ENCODE peak calls at places on chromosomes 7 and 10, in four cellular contexts. P is WTC11, L is K562, M is GM12878. E is an unnamed sample.

GRCh38 chr7:24843821-24844449 is 86.7 kb upstream of the GSDME start:
- DNase-seq in P (no peak), M (no peak), L (no peak), E (no peak)

GRCh38 chr10:52599586-52600200 is 172.9 kb downstream of the MBL2 start:
- DNase-seq in P (no peak), L (no peak), M (no peak), E (no peak)

GRCh38 chr10:52284416-52285013 is 29.6 kb upstream of the DKK1 start:
- DNase-seq in L (no peak), P (no peak), M (peak; percentile 4), E (no peak)

GRCh38 chr7:14233026-14233897 is 243.8 kb upstream of the ETV1 start:
- DNase-seq in P (no peak), M (no peak), L (no peak), E (no peak)

GRCh38 chr7:69336976-69337375 is 261.3 kb upstream of the AUTS2 start:
- DNase-seq in P (no peak), L (no peak), M (no peak), E (no peak)

GRCh38 chr7:108448777-108449576 is 7.3 kb downstream of the NRCAM start:
- DNase-seq in M (no peak), P (no peak), L (no peak), E (no peak)

GRCh38 chr10:47369251-47369894 is 14.7 kb downstream of the ZNF488 start:
- DNase-seq in M (no peak), L (no peak), P (no peak), E (no peak)

GRCh38 chr10:94219829-94220228 is 142.9 kb downstream of the NOC3L start:
- DNase-seq in P (no peak), M (no peak), L (no peak), E (no peak)

GRCh38 chr7:155210386-155210785 is 87.3 kb upstream of the INSIG1 start:
- DNase-seq in P (no peak), L (no peak), M (no peak), E (no peak)

GRCh38 chr7:17142831-17143541 is 155.5 kb upstream of the AHR start:
- DNase-seq in L (no peak), M (no peak), P (no peak), E (peak; percentile 92)

GRCh38 chr7:23558303-23558702 is 26.5 kb upstream of the TRA2A start:
- DNase-seq in P (no peak), M (no peak), L (no peak), E (no peak)

GRCh38 chr7:30626984-30627383 is 32.3 kb downstream of the GARS1 start:
- DNase-seq in M (no peak), P (no peak), L (no peak), E (no peak)

GRCh38 chr7:42686594-42687156 is 225.2 kb downstream of the C7orf25 start:
- DNase-seq in M (no peak), P (peak; percentile 78), L (no peak), E (no peak)

GRCh38 chr7:152140560-152140959 is 115.1 kb downstream of the GALNT11 start:
- DNase-seq in L (no peak), P (no peak), M (no peak), E (no peak)

GRCh38 chr7:151339651-151340377 is 1.8 kb upstream of the NUB1 start:
- DNase-seq in L (no peak), M (peak; percentile 69), P (no peak), E (peak; percentile 45)

GRCh38 chr7:156603629-156604028 is 36.9 kb upstream of the RNF32 start:
- DNase-seq in L (no peak), M (no peak), P (no peak), E (no peak)

GRCh38 chr10:49053053-49053997 is 62.0 kb downstream of the VSTM4 start:
- DNase-seq in L (no peak), P (no peak), M (peak; percentile 79), E (no peak)

GRCh38 chr7:107234436-107234835 is 65.6 kb downstream of the HBP1 start:
- DNase-seq in L (no peak), P (no peak), M (no peak), E (no peak)

GRCh38 chr10:92213049-92213448 is 77.8 kb downstream of the CPEB3 start:
- DNase-seq in L (no peak), P (no peak), M (no peak), E (no peak)

GRCh38 chr10:79322616-79323566 is 24.4 kb upstream of the PPIF start:
- DNase-seq in M (peak; percentile 46), P (no peak), L (no peak), E (no peak)

GRCh38 chr7:126493801-126494200 is 758.9 kb downstream of the GRM8 start:
- DNase-seq in L (no peak), P (no peak), M (no peak), E (no peak)

GRCh38 chr10:125756196-125756595 is 19.4 kb downstream of the MMP21 start:
- DNase-seq in L (no peak), M (no peak), P (no peak), E (no peak)

GRCh38 chr10:51311232-51311631 is 236.9 kb downstream of the PRKG1 start:
- DNase-seq in P (no peak), M (no peak), L (no peak), E (no peak)

GRCh38 chr7:103605640-103606039 is 159.6 kb upstream of the SLC26A5 start:
- DNase-seq in L (no peak), P (no peak), M (no peak), E (no peak)

GRCh38 chr7:4906682-4907081 is 23.2 kb upstream of the RADIL start:
- DNase-seq in M (no peak), L (peak; percentile 35), P (no peak), E (no peak)

GRCh38 chr7:45089314-45089891 is 634 bp upstream of the NACAD start:
- DNase-seq in L (peak; percentile 90), P (peak; percentile 95), M (no peak), E (no peak)

GRCh38 chr10:77877461-77878344 is 48.9 kb downstream of the DLG5 start:
- DNase-seq in M (peak; percentile 20), L (no peak), P (peak; percentile 68), E (no peak)

GRCh38 chr10:5651086-5651764 is 15.2 kb downstream of the ASB13 start:
- DNase-seq in M (no peak), L (no peak), P (no peak), E (no peak)

GRCh38 chr10:122251459-122252255 is 19.4 kb upstream of the BTBD16 start:
- DNase-seq in L (no peak), P (no peak), M (no peak), E (no peak)

GRCh38 chr7:11689096-11689495 is 142.9 kb downstream of the THSD7A start:
- DNase-seq in P (no peak), M (no peak), L (no peak), E (no peak)

GRCh38 chr7:157822688-157823031 is 485.9 kb downstream of the DNAJB6 start:
- DNase-seq in L (no peak), M (no peak), P (no peak), E (no peak)
- TF ChIP-seq CBFB in L (no peak), M (no peak), P (no peak), E (no peak)

GRCh38 chr10:132120734-132121510 is 55.2 kb downstream of the JAKMIP3 start:
- DNase-seq in L (no peak), M (no peak), P (no peak), E (no peak)
- TF ChIP-seq CBFB in L (no peak), M (no peak), P (no peak), E (no peak)

GRCh38 chr10:36608251-36608650 is 517.1 kb upstream of the ANKRD30A start:
- DNase-seq in P (no peak), M (no peak), L (no peak), E (peak; percentile 1)
- TF ChIP-seq CBFB in P (no peak), M (no peak), L (no peak), E (no peak)

GRCh38 chr10:68224810-68225209 is 7.1 kb downstream of the ATOH7 start:
- DNase-seq in P (no peak), L (no peak), M (no peak), E (no peak)

GRCh38 chr10:68218786-68219185 is 13.1 kb downstream of the ATOH7 start:
- DNase-seq in L (no peak), M (no peak), P (no peak), E (no peak)

GRCh38 chr10:68221196-68221595 is 10.7 kb downstream of the ATOH7 start:
- DNase-seq in M (no peak), L (no peak), P (no peak), E (no peak)

GRCh38 chr10:68223535-68224165 is 8.3 kb downstream of the ATOH7 start:
- DNase-seq in M (no peak), P (peak; percentile 58), L (no peak), E (peak; percentile 23)
- TF ChIP-seq CBFB in M (no peak), P (no peak), L (no peak), E (no peak)

DNA sequence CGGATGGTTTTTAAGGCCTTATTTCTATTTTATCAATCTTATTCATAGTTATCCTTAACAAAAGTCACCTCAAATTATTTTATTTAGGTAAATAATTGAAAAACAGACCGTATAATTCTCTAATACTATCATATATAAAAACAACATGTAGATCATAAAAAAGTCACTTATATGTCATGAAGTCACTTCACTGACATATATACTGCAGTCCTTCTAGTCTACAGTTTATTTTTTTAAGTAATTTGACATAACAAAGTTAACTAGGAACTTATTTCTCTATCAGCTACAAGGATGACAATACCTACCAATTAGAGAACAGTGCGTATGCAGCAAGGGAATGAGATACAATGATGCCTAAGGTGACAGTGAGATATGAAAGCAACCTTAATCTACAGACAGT is 26.2 kb downstream of the JMJD1C start:
- DNase-seq in P (no peak), L (no peak), M (no peak), E (no peak)
- TF ChIP-seq CBFB in P (no peak), L (no peak), M (no peak), E (no peak)

E was measured in HepG2.